ENCODE peak calls at places on chromosome X, in five cellular contexts. V, J, R, K and A are unnamed samples.

GRCh38 chrX:16185725-16186136 is 18.4 kb downstream of the MAGEB17 start:
- DNase-seq in R (peak; percentile 48), K (peak; percentile 56), V (peak; percentile 75), J (no peak), A (peak; percentile 28)

GRCh38 chrX:132491191-132491590 is 2.4 kb upstream of the MBNL3 start:
- DNase-seq in V (peak; percentile 81), J (peak; percentile 75), R (no peak), K (no peak), A (peak; percentile 18)

GRCh38 chrX:108439434-108439883 is at the start of gene COL4A5:
- DNase-seq in K (no peak), R (peak; percentile 92), J (no peak), V (peak; percentile 87), A (peak; percentile 67)

GRCh38 chrX:24153175-24153795 is 3.8 kb downstream of the ZFX start:
- DNase-seq in R (no peak), K (no peak), V (no peak), J (no peak), A (peak; percentile 35)

GRCh38 chrX:69508610-69509009 is 4.5 kb downstream of the NALF2 start:
- DNase-seq in J (no peak), K (no peak), R (no peak), V (no peak), A (no peak)

GRCh38 chrX:128543114-128543513 is 490.9 kb upstream of the ACTRT1 start:
- DNase-seq in R (no peak), J (no peak), V (no peak), K (no peak), A (no peak)

GRCh38 chrX:49100704-49101628 is 21.3 kb upstream of the WDR45 start:
- DNase-seq in R (peak; percentile 93), K (peak; percentile 97), J (peak; percentile 83), V (peak; percentile 91), A (peak; percentile 92)

GRCh38 chrX:154805696-154806091 is 409 bp upstream of the MPP1 start:
- DNase-seq in J (no peak), R (peak; percentile 47), K (no peak), V (peak; percentile 13), A (peak; percentile 3)

GRCh38 chrX:42739258-42739657 is 38.7 kb downstream of the PPP1R2C start:
- DNase-seq in J (no peak), K (no peak), R (peak; percentile 34), V (no peak), A (no peak)

GRCh38 chrX:25158635-25159034 is 142.9 kb upstream of the ARX start:
- DNase-seq in J (no peak), V (peak; percentile 61), R (peak; percentile 3), K (no peak), A (peak; percentile 39)